ENCODE peak calls at places on chromosome 18, in nine cellular contexts. H, C, Q, P, K, Z, E, S and F are unnamed samples.

GRCh38 chr18:75898666-75899065 is 471.2 kb upstream of the SMIM21 start:
- DNase-seq in H (no peak), C (no peak), Q (no peak), P (no peak), K (no peak), Z (no peak), E (no peak), S (no peak), F (no peak)

GRCh38 chr18:3246636-3247242 is 862 bp upstream of the MYL12A start:
- DNase-seq in H (peak; percentile 45), C (peak; percentile 48), Q (no peak), P (no peak), K (no peak), Z (no peak), E (no peak), S (peak; percentile 16), F (no peak)

GRCh38 chr18:21129586-21130216 is 18.1 kb upstream of the ROCK1 start:
- DNase-seq in H (no peak), C (no peak), Q (no peak), P (no peak), K (no peak), Z (no peak), E (peak; percentile 83), S (peak; percentile 59), F (peak; percentile 90)

GRCh38 chr18:70489556-70489955 is 200.7 kb downstream of the SOCS6 start:
- DNase-seq in H (no peak), C (no peak), Q (no peak), P (no peak), K (no peak), Z (no peak), E (no peak), S (no peak), F (no peak)

GRCh38 chr18:11176416-11176815 is 27.0 kb upstream of the PIEZO2 start:
- DNase-seq in H (no peak), C (no peak), Q (no peak), P (no peak), K (no peak), Z (peak; percentile 17), E (peak; percentile 63), S (peak; percentile 53), F (peak; percentile 36)

GRCh38 chr18:9796933-9797549 is 88.7 kb upstream of the TXNDC2 start:
- DNase-seq in H (peak; percentile 37), C (peak; percentile 55), Q (no peak), P (no peak), K (no peak), Z (no peak), E (no peak), S (peak; percentile 51), F (no peak)

GRCh38 chr18:9849407-9849961 is 36.3 kb upstream of the TXNDC2 start:
- DNase-seq in H (peak; percentile 55), C (no peak), Q (no peak), P (no peak), K (no peak), Z (peak; percentile 35), E (no peak), S (no peak), F (no peak)

GRCh38 chr18:45541421-45541820 is 73.9 kb upstream of the SLC14A2 start:
- DNase-seq in H (no peak), C (no peak), Q (no peak), P (no peak), K (no peak), Z (no peak), E (no peak), S (no peak), F (no peak)

GRCh38 chr18:23498877-23499570 is 4.3 kb upstream of the RMC1 start:
- DNase-seq in H (peak; percentile 71), C (peak; percentile 61), Q (peak; percentile 62), P (peak; percentile 54), K (peak; percentile 80), Z (peak; percentile 84), E (peak; percentile 74), S (peak; percentile 73), F (peak; percentile 80)

GRCh38 chr18:77250501-77250925 is 865 bp downstream of the GALR1 start:
- DNase-seq in H (no peak), C (no peak), Q (peak; percentile 29), P (no peak), K (no peak), Z (no peak), E (no peak), S (no peak), F (no peak)

GRCh38 chr18:67875057-67875456 is 358.5 kb upstream of the DSEL start:
- DNase-seq in H (no peak), C (no peak), Q (no peak), P (no peak), K (no peak), Z (no peak), E (no peak), S (no peak), F (no peak)

GRCh38 chr18:23162473-23162872 is 27.2 kb downstream of the CABLES1 start:
- DNase-seq in H (no peak), C (no peak), Q (no peak), P (no peak), K (no peak), Z (no peak), E (no peak), S (no peak), F (no peak)

GRCh38 chr18:49813071-49813320 is 337 bp downstream of the ACAA2 start:
- DNase-seq in H (peak; percentile 28), C (peak; percentile 32), Q (peak; percentile 35), P (peak; percentile 64), K (peak; percentile 23), Z (peak; percentile 47), E (peak; percentile 28), S (peak; percentile 43), F (no peak)

GRCh38 chr18:34710430-34711386 is 610 bp downstream of the DTNA start:
- DNase-seq in H (no peak), C (peak; percentile 48), Q (no peak), P (no peak), K (no peak), Z (peak; percentile 78), E (peak; percentile 66), S (peak; percentile 77), F (peak; percentile 29)

GRCh38 chr18:74951165-74951760 is 257.7 kb downstream of the PTGR3 start:
- DNase-seq in H (peak; percentile 55), C (no peak), Q (peak; percentile 23), P (peak; percentile 98), K (no peak), Z (peak; percentile 84), E (peak; percentile 99), S (peak; percentile 99), F (peak; percentile 70)

GRCh38 chr18:62975785-62976184 is 260.4 kb downstream of the PHLPP1 start:
- DNase-seq in H (no peak), C (no peak), Q (no peak), P (no peak), K (no peak), Z (no peak), E (no peak), S (no peak), F (no peak)

GRCh38 chr18:62976227-62976626 is 260.9 kb downstream of the PHLPP1 start:
- DNase-seq in H (no peak), C (no peak), Q (no peak), P (no peak), K (no peak), Z (no peak), E (no peak), S (no peak), F (no peak)

GRCh38 chr18:62974928-62975675 is 259.8 kb downstream of the PHLPP1 start:
- DNase-seq in H (no peak), C (no peak), Q (no peak), P (no peak), K (no peak), Z (no peak), E (no peak), S (no peak), F (no peak)

GRCh38 chr18:62974388-62974787 is 259.0 kb downstream of the PHLPP1 start:
- DNase-seq in H (no peak), C (no peak), Q (no peak), P (no peak), K (no peak), Z (no peak), E (no peak), S (no peak), F (no peak)

DNA sequence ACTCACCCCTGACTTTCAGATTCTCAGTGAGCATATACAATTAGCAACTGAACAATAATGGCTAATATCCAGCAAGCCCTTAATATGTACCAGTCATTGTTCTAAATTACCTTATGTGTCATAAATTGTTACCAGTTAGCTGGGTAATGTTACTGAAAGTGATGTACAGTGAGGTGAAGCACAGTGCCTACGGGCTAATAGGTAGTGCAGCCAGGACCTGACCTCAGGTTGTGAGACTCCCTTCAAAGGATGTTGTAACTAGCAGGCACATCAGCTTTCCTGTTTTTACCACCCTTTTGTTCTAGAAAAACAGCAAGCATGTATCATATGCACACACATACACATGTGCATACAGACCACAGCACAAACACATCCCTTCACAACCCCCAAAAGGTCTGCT is 258.3 kb downstream of the PHLPP1 start:
- DNase-seq in H (no peak), C (no peak), Q (no peak), P (no peak), K (no peak), Z (no peak), E (no peak), S (no peak), F (no peak)
- TF ChIP-seq CTCF in H (no peak), C (no peak), Q (no peak), P (no peak), K (no peak), Z (no peak), E (no peak), S (no peak), F (no peak)

GRCh38 chr18:41899535-41899934 is 55.5 kb upstream of the PIK3C3 start:
- DNase-seq in H (no peak), C (no peak), Q (no peak), P (no peak), K (no peak), Z (no peak), E (no peak), S (peak; percentile 4), F (no peak)
- TF ChIP-seq CTCF in H (no peak), C (no peak), Q (no peak), P (no peak), K (no peak), Z (peak; percentile 8), E (no peak), S (peak; percentile 13), F (peak; percentile 54)

DNA sequence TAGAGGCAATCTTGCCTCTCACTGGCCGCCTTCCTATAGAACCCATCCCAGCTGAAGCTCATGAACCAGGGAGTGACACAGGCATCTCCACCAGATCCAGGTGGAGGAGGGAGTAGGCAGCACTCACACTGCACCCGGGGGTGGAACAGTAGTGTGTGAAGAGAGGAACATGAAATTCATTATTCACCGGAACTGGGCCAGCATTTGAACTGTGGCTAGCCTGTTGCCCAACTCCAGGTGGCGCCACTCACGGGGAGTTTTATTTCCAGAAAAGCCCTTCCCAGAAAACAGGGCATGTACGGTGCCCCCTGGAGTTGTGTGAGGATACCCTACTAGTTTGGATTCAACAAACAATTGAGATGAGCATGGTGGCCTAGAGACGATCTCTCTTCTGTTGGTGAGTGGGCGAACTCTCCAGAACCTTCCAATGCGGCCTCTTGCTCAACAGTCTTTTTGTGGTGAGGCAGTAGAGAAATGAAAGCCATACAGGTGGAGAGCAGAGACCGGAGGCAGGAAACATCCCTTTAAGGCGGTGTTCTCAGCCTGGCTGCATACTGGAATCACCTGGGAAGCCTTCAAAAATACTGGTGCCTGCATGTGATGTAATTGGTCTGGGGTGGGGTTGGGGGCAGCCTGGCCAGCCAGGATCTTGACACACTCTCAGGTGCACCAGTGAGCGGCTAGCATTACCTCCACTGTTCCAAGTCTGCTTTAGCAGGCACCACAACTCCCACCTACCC is 73.5 kb upstream of the NEDD4L start:
- DNase-seq in H (no peak), C (no peak), Q (no peak), P (no peak), K (peak; percentile 44), Z (no peak), E (no peak), S (peak; percentile 16), F (no peak)
- TF ChIP-seq CTCF in H (no peak), C (no peak), Q (peak; percentile 38), P (peak; percentile 25), K (peak; percentile 59), Z (peak; percentile 44), E (peak; percentile 24), S (peak; percentile 49), F (peak; percentile 73)

GRCh38 chr18:33606621-33607020 is 28.6 kb downstream of the ASXL3 start:
- DNase-seq in H (no peak), C (no peak), Q (no peak), P (no peak), K (no peak), Z (no peak), E (no peak), S (no peak), F (no peak)
- TF ChIP-seq CTCF in H (no peak), C (no peak), Q (no peak), P (peak; percentile 7), K (no peak), Z (no peak), E (no peak), S (peak; percentile 7), F (no peak)